ENCODE peak calls at places on chromosomes 11 and 22, in five cellular contexts. A is endothelial cell, E is colonic mucosa, F is astrocyte of the spinal cord, L is A549. V is an unnamed sample.

GRCh38 chr11:72361321-72361720 is 73.0 kb downstream of the CLPB start:
- DNase-seq in A (no peak), E (no peak), F (no peak), L (no peak), V (no peak)

GRCh38 chr11:132200303-132200936 is 830.0 kb downstream of the NTM start:
- DNase-seq in A (no peak), E (no peak), F (no peak), L (no peak), V (no peak)

GRCh38 chr22:22893077-22893805 is 5.6 kb downstream of the IGLL5 start:
- DNase-seq in A (no peak), E (no peak), F (no peak), L (no peak), V (no peak)

GRCh38 chr11:2580444-2581050 is 119.2 kb downstream of the KCNQ1OT1 start:
- DNase-seq in A (no peak), E (no peak), F (no peak), L (no peak), V (peak; percentile 73)

GRCh38 chr11:6771926-6772898 is at the start of gene OR2AG2:
- DNase-seq in A (no peak), E (no peak), F (no peak), L (no peak), V (no peak)

GRCh38 chr11:45457649-45458048 is 171.5 kb upstream of the SYT13 start:
- DNase-seq in A (no peak), E (no peak), F (peak; percentile 74), L (no peak), V (no peak)

GRCh38 chr11:69352715-69353325 is 58.9 kb downstream of the MYEOV start:
- DNase-seq in A (no peak), E (peak; percentile 26), F (peak; percentile 90), L (peak; percentile 65), V (peak; percentile 66)

GRCh38 chr22:43798492-43798891 is 13.6 kb downstream of the EFCAB6 start:
- DNase-seq in A (no peak), E (no peak), F (no peak), L (no peak), V (peak; percentile 38)

GRCh38 chr11:118152552-118153471 is at the start of gene SCN4B:
- DNase-seq in A (peak; percentile 62), E (peak; percentile 55), F (peak; percentile 18), L (peak; percentile 18), V (no peak)

GRCh38 chr11:112650568-112650967 is 310.7 kb upstream of the NCAM1 start:
- DNase-seq in A (no peak), E (no peak), F (no peak), L (no peak), V (no peak)

GRCh38 chr22:22404598-22405284 is 103.8 kb downstream of the ZNF280B start:
- DNase-seq in A (no peak), E (no peak), F (no peak), L (no peak), V (peak; percentile 83)

GRCh38 chr11:1920909-1921575 is 1.5 kb downstream of the TNNT3 start:
- DNase-seq in A (no peak), E (peak; percentile 15), F (no peak), L (no peak), V (no peak)

GRCh38 chr22:40210814-40211213 is 33.1 kb downstream of the TNRC6B start:
- DNase-seq in A (no peak), E (no peak), F (no peak), L (no peak), V (no peak)

GRCh38 chr22:25942989-25943411 is 201.0 kb downstream of the MYO18B start:
- DNase-seq in A (no peak), E (peak; percentile 19), F (no peak), L (peak; percentile 5), V (no peak)

GRCh38 chr11:2510626-2511402 is 66.0 kb downstream of the KCNQ1 start:
- DNase-seq in A (no peak), E (no peak), F (no peak), L (no peak), V (peak; percentile 75)

GRCh38 chr22:46373838-46374662 is 38.5 kb downstream of the TRMU start:
- DNase-seq in A (no peak), E (peak; percentile 90), F (peak; percentile 9), L (no peak), V (no peak)

GRCh38 chr11:111939836-111940604 is 2.9 kb downstream of the DIXDC1 start:
- DNase-seq in A (no peak), E (no peak), F (peak; percentile 90), L (no peak), V (peak; percentile 23)

GRCh38 chr22:24146190-24146616 is 35.1 kb upstream of the SUSD2 start:
- DNase-seq in A (peak; percentile 44), E (peak; percentile 81), F (peak; percentile 73), L (peak; percentile 53), V (no peak)

GRCh38 chr22:23180301-23180892 is at the start of gene BCR:
- DNase-seq in A (peak; percentile 75), E (peak; percentile 73), F (peak; percentile 68), L (peak; percentile 42), V (no peak)

GRCh38 chr11:86606849-86607481 is 65.5 kb downstream of the ME3 start:
- DNase-seq in A (no peak), E (no peak), F (peak; percentile 46), L (peak; percentile 57), V (no peak)

GRCh38 chr22:24455751-24456426 is 28.5 kb downstream of the ADORA2A start:
- DNase-seq in A (no peak), E (no peak), F (no peak), L (no peak), V (no peak)

DNA sequence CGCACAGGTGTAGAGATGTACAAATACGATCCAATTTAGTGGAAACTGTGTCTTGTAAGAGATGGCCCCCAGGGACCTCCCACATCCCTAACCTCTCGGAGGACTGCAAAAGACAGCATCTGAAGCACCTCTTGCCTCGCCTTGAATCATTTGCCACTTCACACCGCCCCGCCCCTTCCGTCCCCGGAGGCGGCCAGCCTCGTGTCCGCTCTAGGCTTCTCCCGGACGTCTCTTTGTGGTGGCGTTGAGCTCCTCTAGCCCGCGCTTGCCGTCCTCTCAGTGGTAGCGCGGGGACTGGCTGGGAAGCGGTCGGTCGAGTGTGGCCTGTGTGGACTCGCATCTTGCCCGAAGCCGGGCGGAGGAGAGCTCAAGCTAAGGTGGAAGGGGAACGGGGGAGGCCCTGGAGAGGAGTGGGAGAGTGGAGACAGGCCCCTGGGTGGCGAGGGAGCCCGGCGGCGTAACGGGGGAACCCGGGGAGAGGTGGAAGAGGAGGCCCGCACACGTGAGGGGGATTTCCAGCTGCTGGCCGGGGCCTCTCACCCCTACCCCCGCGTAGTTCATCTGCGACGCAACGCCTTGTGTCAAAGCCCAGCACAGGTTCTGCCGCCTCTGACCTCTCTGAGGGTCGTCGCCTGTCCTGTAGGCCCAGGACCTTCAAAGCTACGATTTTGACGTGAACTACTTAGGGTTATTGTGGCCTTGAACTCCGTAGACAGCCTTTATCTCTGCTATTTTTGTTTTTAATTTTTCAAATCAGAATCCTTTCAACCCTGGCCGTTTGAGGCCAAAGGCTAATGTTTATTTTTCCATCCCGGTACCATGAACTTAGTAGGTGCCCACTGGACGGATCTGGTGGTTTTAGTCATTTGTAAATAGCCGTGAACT is at the start of gene ARL14EP:
- DNase-seq in A (peak; percentile 86), E (peak; percentile 93), F (peak; percentile 99), L (peak; percentile 98), V (peak; percentile 96)
- TF ChIP-seq CTCF in A (no peak), E (no peak), F (no peak), L (no peak), V (no peak)

GRCh38 chr11:134501406-134502152 is 89.5 kb upstream of the B3GAT1 start:
- DNase-seq in A (no peak), E (no peak), F (no peak), L (no peak), V (no peak)

GRCh38 chr11:134500621-134501020 is 88.6 kb upstream of the B3GAT1 start:
- DNase-seq in A (no peak), E (no peak), F (no peak), L (no peak), V (no peak)

GRCh38 chr11:134502153-134502550 is 90.1 kb upstream of the B3GAT1 start:
- DNase-seq in A (no peak), E (no peak), F (no peak), L (no peak), V (no peak)

GRCh38 chr11:134498326-134499139 is 86.5 kb upstream of the B3GAT1 start:
- DNase-seq in A (no peak), E (no peak), F (no peak), L (no peak), V (no peak)

DNA sequence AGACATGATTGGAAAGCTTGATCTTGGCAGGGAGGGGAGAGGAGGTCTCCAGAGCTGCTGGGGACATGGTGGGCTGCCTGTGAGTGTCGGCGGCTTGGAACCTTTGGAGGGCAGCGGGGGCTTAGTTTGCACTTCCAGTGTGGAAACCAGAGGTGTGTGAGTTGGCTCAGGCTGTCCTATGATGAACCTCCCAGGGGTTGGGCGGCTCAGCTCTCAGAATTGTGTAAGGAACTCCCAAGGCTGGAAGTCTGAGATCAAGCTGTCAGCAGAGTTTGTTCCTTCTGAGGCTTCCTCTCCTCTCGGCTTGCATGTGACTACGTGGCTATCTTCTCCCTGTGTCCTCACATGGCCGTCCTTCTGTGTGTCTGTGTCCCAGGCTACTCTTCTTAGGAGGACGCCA is 87.9 kb upstream of the B3GAT1 start:
- DNase-seq in A (no peak), E (no peak), F (no peak), L (no peak), V (no peak)
- TF ChIP-seq CTCF in A (no peak), E (no peak), F (no peak), L (no peak), V (no peak)

GRCh38 chr11:103488579-103488978 is 379.4 kb downstream of the DYNC2H1 start:
- DNase-seq in A (no peak), E (no peak), F (no peak), L (no peak), V (no peak)
- TF ChIP-seq CTCF in A (no peak), E (no peak), F (no peak), L (no peak), V (no peak)

GRCh38 chr22:20165913-20166312 is 15.1 kb upstream of the CCDC188 start:
- DNase-seq in A (no peak), E (no peak), F (no peak), L (no peak), V (no peak)
- TF ChIP-seq CTCF in A (no peak), E (no peak), F (no peak), L (no peak), V (no peak)

GRCh38 chr22:27629908-27630733 is 171.4 kb downstream of the MN1 start:
- DNase-seq in A (no peak), E (no peak), F (no peak), L (no peak), V (no peak)

GRCh38 chr22:27628891-27629631 is 172.5 kb downstream of the MN1 start:
- DNase-seq in A (no peak), E (no peak), F (no peak), L (no peak), V (no peak)

GRCh38 chr22:27632451-27633295 is 168.9 kb downstream of the MN1 start:
- DNase-seq in A (no peak), E (no peak), F (no peak), L (no peak), V (no peak)

GRCh38 chr22:27631641-27632040 is 169.9 kb downstream of the MN1 start:
- DNase-seq in A (no peak), E (no peak), F (no peak), L (no peak), V (no peak)

DNA sequence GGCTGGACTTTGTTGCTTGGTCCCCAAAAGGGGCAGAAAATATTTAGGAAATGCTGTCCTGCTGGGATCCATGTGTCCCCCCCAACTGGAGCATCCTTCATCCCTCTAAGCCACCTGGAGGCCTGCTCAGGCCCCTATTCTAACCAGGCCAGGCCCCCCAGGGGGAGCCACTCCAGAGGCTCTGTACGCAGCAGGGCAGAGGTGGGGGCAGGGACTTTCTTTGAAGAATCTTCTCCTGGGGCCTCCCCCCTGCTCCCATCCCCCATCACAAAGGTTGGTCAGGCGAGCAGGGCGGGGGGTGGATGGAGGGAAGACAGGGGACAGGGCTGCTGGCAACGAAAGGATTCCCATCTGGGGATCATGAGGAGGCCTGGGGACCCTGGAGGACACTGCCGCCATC is 170.8 kb downstream of the MN1 start:
- DNase-seq in A (no peak), E (no peak), F (no peak), L (no peak), V (no peak)
- TF ChIP-seq CTCF in A (no peak), E (no peak), F (no peak), L (no peak), V (no peak)